ENCODE peak calls at places on chromosomes 1 and 21, in ten cellular contexts. L, O, A, Y, X, Z, K, G, J and R are unnamed samples.

GRCh38 chr1:211621471-211622198 is 42.7 kb upstream of the SLC30A1 start:
- DNase-seq in J (no peak), Y (peak), G (no peak), Z (no peak), A (peak), X (no peak), K (peak), L (no peak), O (no peak), R (no peak)

GRCh38 chr1:14913475-14914155 is 239.9 kb upstream of the TMEM51 start:
- DNase-seq in Z (no peak), J (peak), K (no peak), X (no peak), G (no peak), Y (no peak), O (no peak), L (no peak), A (no peak), R (no peak)

GRCh38 chr1:155974208-155975165 is 3.9 kb downstream of the ARHGEF2 start:
- DNase-seq in O (no peak), X (no peak), L (no peak), J (no peak), A (no peak), Y (no peak), G (no peak), K (no peak), Z (no peak), R (no peak)

GRCh38 chr1:228332797-228333738 is 73.6 kb downstream of the TRIM11 start:
- DNase-seq in Z (no peak), O (peak), Y (no peak), L (no peak), K (no peak), X (no peak), G (no peak), A (no peak), J (no peak), R (no peak)

GRCh38 chr1:107378602-107379265 is 237.9 kb downstream of the NTNG1 start:
- DNase-seq in L (no peak), G (peak), O (no peak), X (no peak), K (no peak), Y (peak), A (peak), J (no peak), Z (no peak), R (no peak)

GRCh38 chr1:223156343-223156742 is 13.3 kb upstream of the TLR5 start:
- DNase-seq in X (no peak), O (no peak), L (no peak), Z (no peak), G (no peak), Y (no peak), K (no peak), A (no peak), J (no peak), R (no peak)

GRCh38 chr21:28333455-28334108 is 659.1 kb downstream of the LTN1 start:
- DNase-seq in O (no peak), Y (peak), Z (no peak), J (peak), A (peak), G (no peak), K (peak), L (no peak), X (no peak), R (no peak)

GRCh38 chr1:171655215-171656116 is 3.0 kb upstream of the MYOC start:
- DNase-seq in Z (peak), L (no peak), K (peak), X (peak), A (peak), O (peak), Y (peak), G (peak), J (no peak), R (no peak)

GRCh38 chr21:38506606-38507331 is 8.5 kb upstream of the ERG start:
- DNase-seq in Y (no peak), L (no peak), O (no peak), K (no peak), J (no peak), G (no peak), A (no peak), Z (no peak), X (no peak), R (no peak)

GRCh38 chr1:54883349-54884102 is 3.5 kb downstream of the DHCR24 start:
- DNase-seq in J (peak), X (no peak), L (no peak), A (no peak), G (no peak), Y (no peak), O (no peak), Z (no peak), K (peak), R (no peak)

GRCh38 chr1:201565024-201565730 is 26.2 kb downstream of the NAV1 start:
- DNase-seq in L (no peak), Y (no peak), Z (no peak), X (no peak), A (no peak), K (no peak), J (no peak), O (no peak), G (no peak), R (no peak)

GRCh38 chr1:95168638-95169411 is 51.7 kb downstream of the TLCD4 start:
- DNase-seq in O (peak), G (peak), Y (no peak), X (no peak), Z (no peak), L (no peak), J (no peak), K (no peak), A (no peak), R (no peak)

GRCh38 chr1:115642168-115643072 is 650 bp downstream of the VANGL1 start:
- DNase-seq in X (no peak), Y (peak), Z (peak), A (peak), G (peak), O (peak), J (peak), L (peak), K (peak), R (no peak)

GRCh38 chr1:231796141-231796540 is 169.6 kb downstream of the DISC1 start:
- DNase-seq in L (no peak), J (no peak), O (no peak), X (no peak), K (no peak), Z (no peak), G (no peak), Y (no peak), A (no peak), R (no peak)

GRCh38 chr1:192131914-192132313 is 26.3 kb upstream of the RGS18 start:
- DNase-seq in O (no peak), Z (no peak), Y (no peak), A (no peak), K (no peak), G (no peak), J (no peak), L (no peak), X (no peak), R (peak)

GRCh38 chr1:160954158-160955104 is at the start of gene ITLN2:
- DNase-seq in X (peak), J (peak), Y (no peak), Z (peak), A (peak), O (peak), G (peak), K (peak), L (peak), R (no peak)

GRCh38 chr1:214441119-214441518 is 110.3 kb downstream of the PTPN14 start:
- DNase-seq in G (no peak), Y (peak), K (peak), A (peak), X (no peak), J (peak), Z (no peak), L (no peak), O (no peak), R (peak)

GRCh38 chr1:50977575-50978143 is 7.6 kb downstream of the CDKN2C start:
- DNase-seq in G (peak), Z (peak), K (peak), Y (no peak), X (no peak), L (no peak), J (peak), O (no peak), A (peak), R (no peak)

GRCh38 chr1:43704838-43705237 is 2.5 kb upstream of the ST3GAL3 start:
- DNase-seq in G (peak), L (no peak), A (peak), Y (peak), X (no peak), Z (no peak), K (no peak), J (peak), O (no peak), R (no peak)

GRCh38 chr1:1205769-1206375 is 520 bp downstream of the TNFRSF18 start:
- DNase-seq in A (no peak), J (no peak), G (no peak), O (no peak), X (no peak), Y (no peak), Z (no peak), L (no peak), K (no peak), R (no peak)

GRCh38 chr1:52554756-52555155 is 1.9 kb upstream of the TUT4 start:
- DNase-seq in O (peak), K (peak), J (peak), A (peak), Y (peak), Z (no peak), X (no peak), G (peak), L (peak), R (no peak)

GRCh38 chr21:27450216-27450615 is 483.3 kb upstream of the ADAMTS5 start:
- DNase-seq in G (no peak), Z (no peak), J (no peak), X (no peak), O (no peak), K (no peak), A (no peak), Y (no peak), L (no peak), R (no peak)

GRCh38 chr1:64759968-64760367 is 15.1 kb downstream of the RAVER2 start:
- DNase-seq in K (no peak), J (no peak), O (no peak), Y (no peak), L (no peak), G (no peak), Z (no peak), A (no peak), X (no peak), R (no peak)

GRCh38 chr1:53281180-53281579 is 42.9 kb upstream of the MAGOH start:
- DNase-seq in Z (no peak), K (no peak), J (no peak), A (no peak), X (no peak), L (no peak), O (no peak), Y (no peak), G (no peak), R (no peak)

GRCh38 chr21:26952274-26953066 is 14.4 kb downstream of the ADAMTS5 start:
- DNase-seq in J (no peak), Z (no peak), X (no peak), L (no peak), O (no peak), Y (no peak), A (no peak), G (peak), K (peak), R (peak)

GRCh38 chr1:226635456-226635941 is 86.9 kb downstream of the STUM start:
- DNase-seq in O (peak), X (no peak), K (no peak), Y (no peak), G (no peak), J (peak), A (no peak), L (no peak), Z (no peak), R (no peak)

GRCh38 chr1:14173598-14173997 is 424.9 kb upstream of the KAZN start:
- DNase-seq in G (no peak), O (no peak), L (no peak), Y (no peak), Z (no peak), K (no peak), X (no peak), J (no peak), A (no peak), R (no peak)

GRCh38 chr1:4083171-4084052 is 183.3 kb upstream of the C1orf174 start:
- DNase-seq in L (no peak), K (no peak), Z (no peak), O (no peak), X (no peak), G (no peak), J (no peak), A (no peak), Y (no peak), R (no peak)

GRCh38 chr1:184827600-184828368 is 73.1 kb upstream of the EDEM3 start:
- DNase-seq in A (peak), K (peak), Y (peak), Z (no peak), L (no peak), G (peak), X (peak), O (peak), J (peak), R (no peak)

GRCh38 chr1:59776960-59777852 is 37.5 kb upstream of the HOOK1 start:
- DNase-seq in J (no peak), A (peak), K (peak), O (peak), L (no peak), Y (peak), X (no peak), Z (no peak), G (peak), R (no peak)

GRCh38 chr21:44006656-44007055 is 5.5 kb upstream of the TRAPPC10 start:
- DNase-seq in A (peak), G (no peak), O (no peak), L (no peak), X (no peak), Z (no peak), Y (peak), J (no peak), K (peak), R (no peak)

GRCh38 chr1:2391034-2391384 is 345 bp downstream of the MORN1 start:
- DNase-seq in L (no peak), J (peak), G (peak), O (peak), X (no peak), K (no peak), Y (no peak), A (peak), Z (peak), R (no peak)

DNA sequence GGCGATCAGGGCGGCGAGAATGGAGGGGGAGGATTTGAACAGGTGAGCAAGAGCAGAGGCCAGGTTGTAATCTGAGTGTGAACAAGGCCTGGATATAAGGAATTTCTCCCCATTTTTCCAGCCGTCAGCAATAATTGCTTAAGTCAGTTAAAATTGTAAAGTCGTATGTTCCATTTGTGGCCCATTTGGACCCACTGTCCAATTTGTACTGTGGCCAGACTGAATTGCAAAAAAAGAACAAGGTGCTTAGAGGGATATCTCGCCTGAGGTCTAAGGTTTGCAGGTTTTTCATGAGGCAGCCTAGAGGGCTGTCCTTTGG is 1.0 kb downstream of the ERVH48-1 start:
- DNase-seq in Z (no peak), L (no peak), Y (no peak), X (no peak), J (no peak), K (no peak), G (no peak), A (no peak), O (no peak), R (no peak)
- H3K9ac ChIP-seq in Z (peak), L (no peak), Y (peak), X (peak), J (no peak), K (peak), G (peak), A (no peak), O (peak), R (peak)

DNA sequence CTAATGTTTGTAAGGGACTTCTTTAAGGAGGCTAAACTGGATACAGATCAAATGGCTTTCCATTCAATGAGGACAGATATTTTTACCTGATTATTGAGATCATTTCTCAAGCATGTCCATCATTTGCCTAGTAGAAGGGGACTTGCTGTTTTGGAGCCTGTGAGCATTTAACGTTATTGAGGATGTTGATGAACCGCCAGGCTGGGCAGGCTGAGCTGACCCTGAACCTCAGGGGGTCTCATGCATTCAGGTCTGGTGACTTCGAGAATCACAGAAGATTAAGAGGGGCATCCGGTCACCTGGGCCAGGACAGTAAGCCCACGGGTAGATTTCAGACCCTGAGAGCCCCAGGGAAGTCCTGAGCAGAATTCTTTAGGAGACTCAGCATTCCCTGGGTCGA is 63.1 kb downstream of the BACE2 start:
- DNase-seq in Z (no peak), J (no peak), X (no peak), K (no peak), A (no peak), Y (no peak), O (no peak), L (no peak), G (no peak), R (no peak)
- H3K9ac ChIP-seq in Z (no peak), J (no peak), X (no peak), K (no peak), A (no peak), Y (no peak), O (no peak), L (no peak), G (no peak), R (no peak)

GRCh38 chr1:19390166-19390850 is 78.2 kb downstream of the SLC66A1 start:
- DNase-seq in J (no peak), G (no peak), L (no peak), K (no peak), A (no peak), Y (no peak), X (no peak), Z (no peak), O (no peak), R (no peak)
- H3K9ac ChIP-seq in J (peak), G (no peak), L (no peak), K (peak), A (peak), Y (peak), X (no peak), Z (no peak), O (peak), R (no peak)

GRCh38 chr1:78047131-78047530 is 1.4 kb downstream of the GIPC2 start:
- DNase-seq in O (no peak), Z (no peak), K (no peak), J (no peak), L (no peak), G (no peak), Y (no peak), A (no peak), X (no peak), R (no peak)
- H3K9ac ChIP-seq in O (no peak), Z (no peak), K (no peak), J (no peak), L (no peak), G (no peak), Y (no peak), A (no peak), X (peak), R (no peak)

GRCh38 chr1:169739980-169740379 is 6.1 kb upstream of the SELE start:
- DNase-seq in X (no peak), O (no peak), Z (no peak), Y (peak), A (peak), J (no peak), K (no peak), G (no peak), L (no peak), R (no peak)
- H3K9ac ChIP-seq in X (no peak), O (no peak), Z (no peak), Y (no peak), A (no peak), J (no peak), K (no peak), G (no peak), L (no peak), R (no peak)

GRCh38 chr1:169109561-169110134 is 3.2 kb downstream of the ATP1B1 start:
- DNase-seq in Z (no peak), J (peak), Y (peak), K (peak), O (peak), X (no peak), G (peak), A (peak), L (no peak), R (no peak)
- H3K9ac ChIP-seq in Z (no peak), J (peak), Y (peak), K (peak), O (peak), X (peak), G (peak), A (peak), L (no peak), R (no peak)